ENCODE peak calls at places on chromosomes 2 and 18, in nine cellular contexts. One of them, this sample, is unnamed.

GRCh38 chr18:8990276-8991031 is 112.0 kb upstream of the NDUFV2 start:
- DNase-seq in NCI-H524: no peak
- DNase-seq in NCI-H748 treated with DMSO at 0.1 percent for 48 hours: no peak
- DNase-seq in activated gamma-delta T cell: no peak
- DNase-seq in WTC11: no peak
- DNase-seq in PC-3: no peak
- DNase-seq in suprapubic skin: peak; percentile 74
- DNase-seq in HuH-7: no peak
- DNase-seq in B cell: no peak
- DNase-seq in this sample: no peak

GRCh38 chr2:207054521-207054920 is 111.2 kb downstream of the KLF7 start:
- DNase-seq in NCI-H524: no peak
- DNase-seq in NCI-H748 treated with DMSO at 0.1 percent for 48 hours: no peak
- DNase-seq in activated gamma-delta T cell: no peak
- DNase-seq in WTC11: no peak
- DNase-seq in PC-3: peak; percentile 13
- DNase-seq in suprapubic skin: no peak
- DNase-seq in HuH-7: no peak
- DNase-seq in B cell: no peak
- DNase-seq in this sample: no peak

GRCh38 chr2:191757256-191757655 is 79.3 kb downstream of the NABP1 start:
- DNase-seq in NCI-H524: no peak
- DNase-seq in NCI-H748 treated with DMSO at 0.1 percent for 48 hours: no peak
- DNase-seq in activated gamma-delta T cell: no peak
- DNase-seq in WTC11: no peak
- DNase-seq in PC-3: no peak
- DNase-seq in suprapubic skin: no peak
- DNase-seq in HuH-7: no peak
- DNase-seq in B cell: no peak
- DNase-seq in this sample: no peak

GRCh38 chr18:58527116-58528010 is 101.5 kb downstream of the ALPK2 start:
- DNase-seq in NCI-H524: no peak
- DNase-seq in NCI-H748 treated with DMSO at 0.1 percent for 48 hours: no peak
- DNase-seq in activated gamma-delta T cell: no peak
- DNase-seq in WTC11: no peak
- DNase-seq in PC-3: no peak
- DNase-seq in suprapubic skin: no peak
- DNase-seq in HuH-7: peak; percentile 23
- DNase-seq in B cell: no peak
- DNase-seq in this sample: no peak

GRCh38 chr2:86225581-86225980 is 26.3 kb downstream of the MRPL35 start:
- DNase-seq in NCI-H524: no peak
- DNase-seq in NCI-H748 treated with DMSO at 0.1 percent for 48 hours: no peak
- DNase-seq in activated gamma-delta T cell: no peak
- DNase-seq in WTC11: no peak
- DNase-seq in PC-3: no peak
- DNase-seq in suprapubic skin: no peak
- DNase-seq in HuH-7: no peak
- DNase-seq in B cell: peak; percentile 70
- DNase-seq in this sample: peak; percentile 33

GRCh38 chr2:157329524-157329923 is 3.9 kb upstream of the ERMN start:
- DNase-seq in NCI-H524: peak; percentile 38
- DNase-seq in NCI-H748 treated with DMSO at 0.1 percent for 48 hours: peak; percentile 66
- DNase-seq in activated gamma-delta T cell: no peak
- DNase-seq in WTC11: no peak
- DNase-seq in PC-3: peak; percentile 75
- DNase-seq in suprapubic skin: no peak
- DNase-seq in HuH-7: no peak
- DNase-seq in B cell: no peak
- DNase-seq in this sample: no peak

GRCh38 chr2:95389256-95390119 is 13.0 kb upstream of the FAHD2A start:
- DNase-seq in NCI-H524: no peak
- DNase-seq in NCI-H748 treated with DMSO at 0.1 percent for 48 hours: no peak
- DNase-seq in activated gamma-delta T cell: no peak
- DNase-seq in WTC11: peak; percentile 86
- DNase-seq in PC-3: peak; percentile 66
- DNase-seq in suprapubic skin: no peak
- DNase-seq in HuH-7: peak; percentile 83
- DNase-seq in B cell: no peak
- DNase-seq in this sample: peak; percentile 24

GRCh38 chr2:167726788-167727187 is 520.6 kb downstream of the STK39 start:
- DNase-seq in NCI-H524: no peak
- DNase-seq in NCI-H748 treated with DMSO at 0.1 percent for 48 hours: no peak
- DNase-seq in activated gamma-delta T cell: no peak
- DNase-seq in WTC11: no peak
- DNase-seq in PC-3: no peak
- DNase-seq in suprapubic skin: no peak
- DNase-seq in HuH-7: no peak
- DNase-seq in B cell: no peak
- DNase-seq in this sample: no peak

GRCh38 chr2:201966691-201967388 is 66.8 kb upstream of the FZD7 start:
- DNase-seq in NCI-H524: peak; percentile 68
- DNase-seq in NCI-H748 treated with DMSO at 0.1 percent for 48 hours: no peak
- DNase-seq in activated gamma-delta T cell: no peak
- DNase-seq in WTC11: no peak
- DNase-seq in PC-3: peak; percentile 6
- DNase-seq in suprapubic skin: no peak
- DNase-seq in HuH-7: no peak
- DNase-seq in B cell: no peak
- DNase-seq in this sample: no peak

GRCh38 chr2:155708052-155708451 is 624.5 kb downstream of the NR4A2 start:
- DNase-seq in NCI-H524: peak; percentile 2
- DNase-seq in NCI-H748 treated with DMSO at 0.1 percent for 48 hours: peak; percentile 7
- DNase-seq in activated gamma-delta T cell: no peak
- DNase-seq in WTC11: no peak
- DNase-seq in PC-3: peak; percentile 20
- DNase-seq in suprapubic skin: no peak
- DNase-seq in HuH-7: peak; percentile 11
- DNase-seq in B cell: no peak
- DNase-seq in this sample: no peak